ENCODE peak calls at places on chromosomes 6 and 20, in seven cellular contexts. O is tibial artery; M is COR-L47; U is RWPE1; A is fibroblast of lung; X is activated CD4-positive, CD25-positive, alpha-beta regulatory T cell; Y is CD8-positive, alpha-beta T cell. G is an unnamed sample.

GRCh38 chr6:34273242-34273805 is 24.5 kb upstream of the SMIM29 start:
- DNase-seq in Y (no peak), X (no peak), O (peak), U (no peak), A (peak), M (no peak), G (peak)

GRCh38 chr6:30885999-30886896 is 1.9 kb downstream of the DDR1 start:
- DNase-seq in Y (peak), A (peak), X (no peak), U (peak), M (peak), O (peak), G (no peak)

GRCh38 chr20:1894951-1895673 is at the start of gene SIRPA:
- DNase-seq in M (peak), X (no peak), A (peak), U (peak), O (peak), Y (no peak), G (peak)

GRCh38 chr6:20117474-20117873 is 94.8 kb downstream of the MBOAT1 start:
- DNase-seq in Y (no peak), A (peak), O (no peak), X (no peak), U (peak), M (no peak), G (no peak)

GRCh38 chr6:43890197-43891062 is 120.4 kb downstream of the VEGFA start:
- DNase-seq in O (no peak), Y (no peak), X (no peak), U (no peak), M (no peak), A (no peak), G (no peak)

GRCh38 chr20:23111307-23111943 is 25.3 kb upstream of the CD93 start:
- DNase-seq in O (no peak), Y (no peak), M (peak), X (no peak), U (no peak), A (no peak), G (no peak)

GRCh38 chr6:165649701-165650137 is 13.3 kb downstream of the PDE10A start:
- DNase-seq in M (no peak), A (peak), X (no peak), Y (no peak), O (no peak), U (no peak), G (no peak)

GRCh38 chr6:28789553-28790083 is 134.2 kb downstream of the TRIM27 start:
- DNase-seq in O (no peak), X (no peak), U (peak), A (peak), Y (no peak), M (no peak), G (peak)

GRCh38 chr6:118674772-118675171 is 23.4 kb upstream of the CEP85L start:
- DNase-seq in O (no peak), U (no peak), Y (no peak), X (no peak), M (no peak), A (no peak), G (no peak)

GRCh38 chr6:42251911-42252637 is 34.4 kb upstream of the MRPS10 start:
- DNase-seq in U (no peak), O (no peak), Y (no peak), A (peak), X (no peak), M (peak), G (no peak)

GRCh38 chr6:39646751-39647420 is 78.3 kb downstream of the KIF6 start:
- DNase-seq in A (no peak), O (no peak), X (no peak), Y (no peak), U (no peak), M (no peak), G (no peak)

GRCh38 chr20:58251979-58252591 is 23.6 kb upstream of the ANKRD60 start:
- DNase-seq in O (no peak), X (no peak), M (no peak), Y (no peak), A (peak), U (peak), G (no peak)

GRCh38 chr6:84052204-84052882 is 18.8 kb downstream of the MRAP2 start:
- DNase-seq in Y (no peak), M (peak), X (no peak), U (peak), O (peak), A (peak), G (no peak)

GRCh38 chr20:23379772-23380171 is 17.8 kb downstream of the GZF1 start:
- DNase-seq in Y (no peak), O (no peak), U (no peak), A (no peak), X (no peak), M (no peak), G (no peak)

GRCh38 chr6:43695078-43695966 is 7.7 kb upstream of the MRPS18A start:
- DNase-seq in U (no peak), Y (no peak), A (no peak), M (peak), O (no peak), X (no peak), G (no peak)

GRCh38 chr6:3325210-3325609 is 66.5 kb downstream of the PSMG4 start:
- DNase-seq in O (no peak), Y (no peak), X (no peak), A (peak), U (no peak), M (no peak), G (no peak)

GRCh38 chr6:94349227-94349626 is 929.9 kb upstream of the EPHA7 start:
- DNase-seq in M (peak), A (no peak), X (no peak), Y (no peak), U (no peak), O (no peak), G (no peak)

GRCh38 chr6:30696432-30696831 is 5.6 kb upstream of the NRM start:
- DNase-seq in Y (no peak), M (no peak), X (no peak), U (no peak), O (no peak), A (no peak), G (no peak)

GRCh38 chr6:169813969-169814368 is 62.5 kb downstream of the ERMARD start:
- DNase-seq in A (no peak), M (no peak), U (no peak), Y (no peak), X (no peak), O (no peak), G (no peak)

GRCh38 chr6:64732888-64733287 is 974.1 kb downstream of the EYS start:
- DNase-seq in U (peak), Y (no peak), O (no peak), M (no peak), X (no peak), A (no peak), G (no peak)

GRCh38 chr6:119124079-119124824 is 45.8 kb upstream of the FAM184A start:
- DNase-seq in M (no peak), U (no peak), O (no peak), X (no peak), Y (no peak), A (no peak), G (no peak)

GRCh38 chr6:148926478-148926877 is 179.6 kb downstream of the UST start:
- DNase-seq in O (no peak), U (no peak), X (no peak), A (no peak), Y (no peak), M (no peak), G (no peak)

GRCh38 chr6:99810295-99810694 is 183.7 kb downstream of the MCHR2 start:
- DNase-seq in U (no peak), A (no peak), M (no peak), Y (no peak), X (no peak), O (no peak), G (no peak)

GRCh38 chr6:10414766-10415592 is at the start of gene TFAP2A:
- DNase-seq in O (no peak), X (no peak), A (peak), M (peak), U (peak), Y (no peak), G (no peak)

GRCh38 chr6:74967821-74968220 is 238.0 kb downstream of the COL12A1 start:
- DNase-seq in M (no peak), O (no peak), A (no peak), U (no peak), X (no peak), Y (no peak), G (no peak)

GRCh38 chr6:159535629-159536028 is 157.4 kb downstream of the SOD2 start:
- DNase-seq in M (no peak), Y (no peak), O (no peak), X (no peak), U (no peak), A (no peak), G (no peak)

GRCh38 chr20:58825450-58825849 is 25.3 kb downstream of the GNAS-AS1 start:
- DNase-seq in X (no peak), O (no peak), U (no peak), Y (no peak), M (no peak), A (no peak), G (no peak)

GRCh38 chr6:148296746-148297145 is 45.9 kb upstream of the SASH1 start:
- DNase-seq in U (no peak), O (no peak), Y (no peak), X (no peak), M (no peak), A (no peak), G (no peak)

GRCh38 chr20:19692685-19693119 is 65.4 kb upstream of the RIN2 start:
- DNase-seq in A (peak), O (no peak), X (no peak), U (peak), M (peak), Y (peak), G (no peak)

GRCh38 chr6:158536084-158536890 is 23.6 kb upstream of the TMEM181 start:
- DNase-seq in M (peak), U (peak), A (peak), O (peak), X (peak), Y (peak), G (peak)

GRCh38 chr20:60762386-60762785 is 489.7 kb upstream of the CDH4 start:
- DNase-seq in U (no peak), M (no peak), X (no peak), O (no peak), A (no peak), Y (no peak), G (no peak)

GRCh38 chr6:27091661-27092315 is 155.7 kb upstream of the PRSS16 start:
- DNase-seq in X (no peak), U (peak), Y (no peak), M (no peak), O (no peak), A (peak), G (peak)